ENCODE peak calls at places on chromosomes 4 and X, in seven cellular contexts. G, P, Y, W, J, A and V are unnamed samples.

GRCh38 chrX:41449615-41450014 is 2.5 kb downstream of the NYX start:
- DNase-seq in Y (peak), P (no peak), W (no peak), A (no peak), J (no peak), G (peak), V (no peak)

GRCh38 chr4:163941221-163941865 is 446.9 kb downstream of the TMA16 start:
- DNase-seq in G (no peak), J (no peak), P (no peak), A (no peak), Y (no peak), W (no peak), V (no peak)

GRCh38 chr4:140372607-140373327 is 679 bp upstream of the SCOC start:
- DNase-seq in Y (no peak), W (no peak), A (peak), J (peak), G (peak), P (no peak), V (no peak)

GRCh38 chrX:149453911-149454820 is 50.9 kb downstream of the IDS start:
- DNase-seq in G (no peak), J (no peak), Y (no peak), A (no peak), P (no peak), W (no peak), V (no peak)

GRCh38 chr4:8045909-8046308 is 106.2 kb upstream of the AFAP1 start:
- DNase-seq in G (no peak), W (no peak), J (no peak), Y (no peak), A (no peak), P (no peak), V (no peak)

GRCh38 chrX:19344207-19344534 is 444 bp downstream of the PDHA1 start:
- DNase-seq in P (no peak), Y (no peak), G (no peak), J (no peak), A (no peak), W (no peak), V (no peak)

GRCh38 chrX:2707334-2707760 is 16.3 kb downstream of the CD99 start:
- DNase-seq in Y (peak), J (peak), G (peak), P (no peak), W (no peak), A (peak), V (peak)

GRCh38 chr4:114398386-114398785 is 200.2 kb upstream of the UGT8 start:
- DNase-seq in J (no peak), A (no peak), W (no peak), Y (no peak), P (no peak), G (no peak), V (no peak)

GRCh38 chr4:169070895-169071218 is 60.8 kb upstream of the CBR4 start:
- DNase-seq in G (peak), P (no peak), W (no peak), Y (no peak), A (no peak), J (no peak), V (no peak)

GRCh38 chr4:33649015-33649414 is 2595.3 kb downstream of the ARAP2 start:
- DNase-seq in Y (no peak), G (peak), P (no peak), A (no peak), W (no peak), J (no peak), V (no peak)

GRCh38 chr4:185657191-185657590 is 121.9 kb upstream of the PDLIM3 start:
- DNase-seq in A (no peak), J (no peak), P (no peak), Y (peak), W (no peak), G (no peak), V (no peak)